ENCODE peak calls at places on chromosomes 1 and 21, in eight cellular contexts. One of them, this sample, is unnamed.

GRCh38 chr1:60044881-60045280 is 28.7 kb downstream of the C1orf87 start:
- DNase-seq in cardiac fibroblast: no peak
- DNase-seq in lower lobe of right lung: no peak
- DNase-seq in GM23338: no peak
- DNase-seq in stimulated activated CD4-positive, alpha-beta T cell treated with anti-CD3 and anti-CD28 coated beads, Interleukin-2, amount 100 ng/mL, for 48 hours: no peak
- DNase-seq in NCI-H1436: no peak
- DNase-seq in posterior vena cava: no peak
- DNase-seq in right atrium auricular region: no peak
- DNase-seq in this sample: no peak

GRCh38 chr21:44681861-44682579 is at the start of gene KRTAP12-1:
- DNase-seq in cardiac fibroblast: no peak
- DNase-seq in lower lobe of right lung: no peak
- DNase-seq in GM23338: no peak
- DNase-seq in stimulated activated CD4-positive, alpha-beta T cell treated with anti-CD3 and anti-CD28 coated beads, Interleukin-2, amount 100 ng/mL, for 48 hours: no peak
- DNase-seq in NCI-H1436: peak; percentile 91
- DNase-seq in posterior vena cava: no peak
- DNase-seq in right atrium auricular region: peak; percentile 47
- DNase-seq in this sample: no peak

GRCh38 chr1:26164036-26164927 is 4.5 kb downstream of the C1orf232 start:
- DNase-seq in cardiac fibroblast: peak; percentile 31
- DNase-seq in lower lobe of right lung: no peak
- DNase-seq in GM23338: peak; percentile 86
- DNase-seq in stimulated activated CD4-positive, alpha-beta T cell treated with anti-CD3 and anti-CD28 coated beads, Interleukin-2, amount 100 ng/mL, for 48 hours: peak; percentile 48
- DNase-seq in NCI-H1436: no peak
- DNase-seq in posterior vena cava: no peak
- DNase-seq in right atrium auricular region: no peak
- DNase-seq in this sample: peak; percentile 73

GRCh38 chr1:93021539-93022134 is 57.4 kb upstream of the MTF2 start:
- DNase-seq in cardiac fibroblast: peak; percentile 73
- DNase-seq in lower lobe of right lung: no peak
- DNase-seq in GM23338: peak; percentile 64
- DNase-seq in stimulated activated CD4-positive, alpha-beta T cell treated with anti-CD3 and anti-CD28 coated beads, Interleukin-2, amount 100 ng/mL, for 48 hours: no peak
- DNase-seq in NCI-H1436: peak; percentile 29
- DNase-seq in posterior vena cava: no peak
- DNase-seq in right atrium auricular region: no peak
- DNase-seq in this sample: peak; percentile 11

GRCh38 chr1:25033828-25034451 is 103.9 kb upstream of the RUNX3 start:
- DNase-seq in cardiac fibroblast: no peak
- DNase-seq in lower lobe of right lung: peak; percentile 80
- DNase-seq in GM23338: no peak
- DNase-seq in stimulated activated CD4-positive, alpha-beta T cell treated with anti-CD3 and anti-CD28 coated beads, Interleukin-2, amount 100 ng/mL, for 48 hours: no peak
- DNase-seq in NCI-H1436: no peak
- DNase-seq in posterior vena cava: peak; percentile 90
- DNase-seq in right atrium auricular region: no peak
- DNase-seq in this sample: no peak

GRCh38 chr1:161038523-161039153 is at the start of gene TSTD1:
- DNase-seq in cardiac fibroblast: peak; percentile 26
- DNase-seq in lower lobe of right lung: peak; percentile 90
- DNase-seq in GM23338: peak; percentile 90
- DNase-seq in stimulated activated CD4-positive, alpha-beta T cell treated with anti-CD3 and anti-CD28 coated beads, Interleukin-2, amount 100 ng/mL, for 48 hours: peak; percentile 76
- DNase-seq in NCI-H1436: peak; percentile 67
- DNase-seq in posterior vena cava: peak; percentile 90
- DNase-seq in right atrium auricular region: no peak
- DNase-seq in this sample: no peak

GRCh38 chr1:94873520-94874351 is 53.2 kb downstream of the CNN3 start:
- DNase-seq in cardiac fibroblast: no peak
- DNase-seq in lower lobe of right lung: no peak
- DNase-seq in GM23338: no peak
- DNase-seq in stimulated activated CD4-positive, alpha-beta T cell treated with anti-CD3 and anti-CD28 coated beads, Interleukin-2, amount 100 ng/mL, for 48 hours: no peak
- DNase-seq in NCI-H1436: no peak
- DNase-seq in posterior vena cava: no peak
- DNase-seq in right atrium auricular region: no peak
- DNase-seq in this sample: no peak

GRCh38 chr1:112935474-112936289 is 20.3 kb downstream of the SLC16A1 start:
- DNase-seq in cardiac fibroblast: peak; percentile 59
- DNase-seq in lower lobe of right lung: no peak
- DNase-seq in GM23338: no peak
- DNase-seq in stimulated activated CD4-positive, alpha-beta T cell treated with anti-CD3 and anti-CD28 coated beads, Interleukin-2, amount 100 ng/mL, for 48 hours: no peak
- DNase-seq in NCI-H1436: no peak
- DNase-seq in posterior vena cava: no peak
- DNase-seq in right atrium auricular region: no peak
- DNase-seq in this sample: no peak

GRCh38 chr1:89598450-89599331 is 34.2 kb upstream of the LRRC8C start:
- DNase-seq in cardiac fibroblast: peak; percentile 61
- DNase-seq in lower lobe of right lung: no peak
- DNase-seq in GM23338: peak; percentile 74
- DNase-seq in stimulated activated CD4-positive, alpha-beta T cell treated with anti-CD3 and anti-CD28 coated beads, Interleukin-2, amount 100 ng/mL, for 48 hours: no peak
- DNase-seq in NCI-H1436: peak; percentile 27
- DNase-seq in posterior vena cava: no peak
- DNase-seq in right atrium auricular region: no peak
- DNase-seq in this sample: no peak

GRCh38 chr1:22876359-22877111 is 96.1 kb downstream of the LACTBL1 start:
- DNase-seq in cardiac fibroblast: peak; percentile 82
- DNase-seq in lower lobe of right lung: no peak
- DNase-seq in GM23338: peak; percentile 18
- DNase-seq in stimulated activated CD4-positive, alpha-beta T cell treated with anti-CD3 and anti-CD28 coated beads, Interleukin-2, amount 100 ng/mL, for 48 hours: no peak
- DNase-seq in NCI-H1436: no peak
- DNase-seq in posterior vena cava: no peak
- DNase-seq in right atrium auricular region: no peak
- DNase-seq in this sample: no peak

GRCh38 chr1:156920233-156921052 is at the start of gene LRRC71:
- DNase-seq in cardiac fibroblast: peak; percentile 84
- DNase-seq in lower lobe of right lung: peak; percentile 81
- DNase-seq in GM23338: peak; percentile 94
- DNase-seq in stimulated activated CD4-positive, alpha-beta T cell treated with anti-CD3 and anti-CD28 coated beads, Interleukin-2, amount 100 ng/mL, for 48 hours: peak; percentile 70
- DNase-seq in NCI-H1436: peak; percentile 67
- DNase-seq in posterior vena cava: peak; percentile 93
- DNase-seq in right atrium auricular region: peak; percentile 77
- DNase-seq in this sample: peak; percentile 98

GRCh38 chr1:63662846-63663245 is 69.6 kb downstream of the PGM1 start:
- DNase-seq in cardiac fibroblast: peak; percentile 21
- DNase-seq in lower lobe of right lung: no peak
- DNase-seq in GM23338: peak; percentile 39
- DNase-seq in stimulated activated CD4-positive, alpha-beta T cell treated with anti-CD3 and anti-CD28 coated beads, Interleukin-2, amount 100 ng/mL, for 48 hours: no peak
- DNase-seq in NCI-H1436: no peak
- DNase-seq in posterior vena cava: no peak
- DNase-seq in right atrium auricular region: no peak
- DNase-seq in this sample: no peak

GRCh38 chr1:65036614-65037180 is 70.3 kb upstream of the JAK1 start:
- DNase-seq in cardiac fibroblast: no peak
- DNase-seq in lower lobe of right lung: no peak
- DNase-seq in GM23338: no peak
- DNase-seq in stimulated activated CD4-positive, alpha-beta T cell treated with anti-CD3 and anti-CD28 coated beads, Interleukin-2, amount 100 ng/mL, for 48 hours: no peak
- DNase-seq in NCI-H1436: no peak
- DNase-seq in posterior vena cava: no peak
- DNase-seq in right atrium auricular region: no peak
- DNase-seq in this sample: no peak

GRCh38 chr1:173433927-173434326 is 43.2 kb upstream of the PRDX6 start:
- DNase-seq in cardiac fibroblast: no peak
- DNase-seq in lower lobe of right lung: no peak
- DNase-seq in GM23338: no peak
- DNase-seq in stimulated activated CD4-positive, alpha-beta T cell treated with anti-CD3 and anti-CD28 coated beads, Interleukin-2, amount 100 ng/mL, for 48 hours: no peak
- DNase-seq in NCI-H1436: no peak
- DNase-seq in posterior vena cava: no peak
- DNase-seq in right atrium auricular region: no peak
- DNase-seq in this sample: no peak

GRCh38 chr1:221557024-221557423 is 184.9 kb downstream of the DUSP10 start:
- DNase-seq in cardiac fibroblast: no peak
- DNase-seq in lower lobe of right lung: no peak
- DNase-seq in GM23338: no peak
- DNase-seq in stimulated activated CD4-positive, alpha-beta T cell treated with anti-CD3 and anti-CD28 coated beads, Interleukin-2, amount 100 ng/mL, for 48 hours: no peak
- DNase-seq in NCI-H1436: no peak
- DNase-seq in posterior vena cava: no peak
- DNase-seq in right atrium auricular region: no peak
- DNase-seq in this sample: no peak

GRCh38 chr21:15045017-15045416 is 19.8 kb downstream of the NRIP1 start:
- DNase-seq in cardiac fibroblast: no peak
- DNase-seq in lower lobe of right lung: no peak
- DNase-seq in GM23338: no peak
- DNase-seq in stimulated activated CD4-positive, alpha-beta T cell treated with anti-CD3 and anti-CD28 coated beads, Interleukin-2, amount 100 ng/mL, for 48 hours: no peak
- DNase-seq in NCI-H1436: no peak
- DNase-seq in posterior vena cava: no peak
- DNase-seq in right atrium auricular region: no peak
- DNase-seq in this sample: no peak

GRCh38 chr1:29410476-29410875 is 174.2 kb downstream of the PTPRU start:
- DNase-seq in cardiac fibroblast: no peak
- DNase-seq in lower lobe of right lung: no peak
- DNase-seq in GM23338: no peak
- DNase-seq in stimulated activated CD4-positive, alpha-beta T cell treated with anti-CD3 and anti-CD28 coated beads, Interleukin-2, amount 100 ng/mL, for 48 hours: no peak
- DNase-seq in NCI-H1436: peak; percentile 64
- DNase-seq in posterior vena cava: no peak
- DNase-seq in right atrium auricular region: no peak
- DNase-seq in this sample: no peak

GRCh38 chr1:11289064-11289463 is 16.1 kb downstream of the UBIAD1 start:
- DNase-seq in cardiac fibroblast: no peak
- DNase-seq in lower lobe of right lung: no peak
- DNase-seq in GM23338: no peak
- DNase-seq in stimulated activated CD4-positive, alpha-beta T cell treated with anti-CD3 and anti-CD28 coated beads, Interleukin-2, amount 100 ng/mL, for 48 hours: no peak
- DNase-seq in NCI-H1436: no peak
- DNase-seq in posterior vena cava: no peak
- DNase-seq in right atrium auricular region: no peak
- DNase-seq in this sample: no peak

GRCh38 chr1:110159160-110159559 is 8.9 kb downstream of the SLC6A17 start:
- DNase-seq in cardiac fibroblast: no peak
- DNase-seq in lower lobe of right lung: no peak
- DNase-seq in GM23338: no peak
- DNase-seq in stimulated activated CD4-positive, alpha-beta T cell treated with anti-CD3 and anti-CD28 coated beads, Interleukin-2, amount 100 ng/mL, for 48 hours: no peak
- DNase-seq in NCI-H1436: no peak
- DNase-seq in posterior vena cava: peak; percentile 45
- DNase-seq in right atrium auricular region: no peak
- DNase-seq in this sample: no peak

GRCh38 chr1:164723296-164723731 is 164.3 kb downstream of the PBX1 start:
- DNase-seq in cardiac fibroblast: no peak
- DNase-seq in lower lobe of right lung: no peak
- DNase-seq in GM23338: no peak
- DNase-seq in stimulated activated CD4-positive, alpha-beta T cell treated with anti-CD3 and anti-CD28 coated beads, Interleukin-2, amount 100 ng/mL, for 48 hours: no peak
- DNase-seq in NCI-H1436: no peak
- DNase-seq in posterior vena cava: no peak
- DNase-seq in right atrium auricular region: no peak
- DNase-seq in this sample: no peak

GRCh38 chr1:184906771-184907170 is 67.5 kb downstream of the NIBAN1 start:
- DNase-seq in cardiac fibroblast: peak; percentile 32
- DNase-seq in lower lobe of right lung: no peak
- DNase-seq in GM23338: no peak
- DNase-seq in stimulated activated CD4-positive, alpha-beta T cell treated with anti-CD3 and anti-CD28 coated beads, Interleukin-2, amount 100 ng/mL, for 48 hours: no peak
- DNase-seq in NCI-H1436: no peak
- DNase-seq in posterior vena cava: no peak
- DNase-seq in right atrium auricular region: no peak
- DNase-seq in this sample: no peak

GRCh38 chr1:16978589-16979474 is 1.6 kb downstream of the MFAP2 start:
- DNase-seq in cardiac fibroblast: peak; percentile 95
- DNase-seq in lower lobe of right lung: no peak
- DNase-seq in GM23338: no peak
- DNase-seq in stimulated activated CD4-positive, alpha-beta T cell treated with anti-CD3 and anti-CD28 coated beads, Interleukin-2, amount 100 ng/mL, for 48 hours: no peak
- DNase-seq in NCI-H1436: no peak
- DNase-seq in posterior vena cava: peak; percentile 90
- DNase-seq in right atrium auricular region: no peak
- DNase-seq in this sample: no peak

GRCh38 chr1:212536586-212536985 is 72.0 kb upstream of the ATF3 start:
- DNase-seq in cardiac fibroblast: no peak
- DNase-seq in lower lobe of right lung: no peak
- DNase-seq in GM23338: no peak
- DNase-seq in stimulated activated CD4-positive, alpha-beta T cell treated with anti-CD3 and anti-CD28 coated beads, Interleukin-2, amount 100 ng/mL, for 48 hours: no peak
- DNase-seq in NCI-H1436: no peak
- DNase-seq in posterior vena cava: no peak
- DNase-seq in right atrium auricular region: no peak
- DNase-seq in this sample: no peak

This sample was measured in 8988T.